ENCODE peak calls at places on chromosomes 2 and 18, in six cellular contexts. One of them, this sample, is unnamed.
A peak's percentile ranks its signal among the peaks of the same experiment; 100 is the strongest.

GRCh38 chr18:63844254-63844653 is 43.3 kb upstream of the SERPINB2 start:
- DNase-seq in uterus: no peak
- DNase-seq in A549: peak; percentile 43
- DNase-seq in heart left ventricle: no peak
- DNase-seq in NB4: peak; percentile 62
- DNase-seq in lower leg skin: no peak
- DNase-seq in this sample: no peak

GRCh38 chr18:7576685-7577084 is 9.6 kb downstream of the PTPRM start:
- DNase-seq in NB4: no peak
- DNase-seq in lower leg skin: no peak
- DNase-seq in A549: no peak
- DNase-seq in heart left ventricle: no peak
- DNase-seq in uterus: no peak
- DNase-seq in this sample: no peak

GRCh38 chr2:88658318-88658717 is 31.1 kb upstream of the EIF2AK3 start:
- DNase-seq in NB4: no peak
- DNase-seq in uterus: no peak
- DNase-seq in heart left ventricle: no peak
- DNase-seq in A549: no peak
- DNase-seq in lower leg skin: no peak
- DNase-seq in this sample: no peak

GRCh38 chr18:68667121-68667520 is 47.8 kb downstream of the TMX3 start:
- DNase-seq in heart left ventricle: no peak
- DNase-seq in A549: no peak
- DNase-seq in lower leg skin: no peak
- DNase-seq in NB4: no peak
- DNase-seq in uterus: no peak
- DNase-seq in this sample: no peak

GRCh38 chr2:160076935-160077334 is 14.5 kb upstream of the PLA2R1 start:
- DNase-seq in A549: no peak
- DNase-seq in NB4: no peak
- DNase-seq in uterus: no peak
- DNase-seq in lower leg skin: no peak
- DNase-seq in heart left ventricle: no peak
- DNase-seq in this sample: no peak

GRCh38 chr2:205612661-205613060 is 69.6 kb upstream of the NRP2 start:
- DNase-seq in lower leg skin: no peak
- DNase-seq in heart left ventricle: no peak
- DNase-seq in A549: no peak
- DNase-seq in NB4: peak; percentile 61
- DNase-seq in uterus: no peak
- DNase-seq in this sample: no peak

GRCh38 chr2:37561615-37562569 is 109.5 kb downstream of the CDC42EP3 start:
- DNase-seq in uterus: no peak
- DNase-seq in A549: peak; percentile 83
- DNase-seq in lower leg skin: no peak
- DNase-seq in NB4: peak; percentile 91
- DNase-seq in heart left ventricle: no peak
- DNase-seq in this sample: no peak

GRCh38 chr2:45930396-45930792 is 278.9 kb downstream of the PRKCE start:
- DNase-seq in lower leg skin: peak; percentile 62
- DNase-seq in heart left ventricle: no peak
- DNase-seq in uterus: peak; percentile 27
- DNase-seq in NB4: no peak
- DNase-seq in A549: peak; percentile 26
- DNase-seq in this sample: no peak

GRCh38 chr2:42164971-42165370 is 4.2 kb upstream of the EML4 start:
- DNase-seq in heart left ventricle: no peak
- DNase-seq in uterus: no peak
- DNase-seq in A549: no peak
- DNase-seq in lower leg skin: no peak
- DNase-seq in NB4: no peak
- DNase-seq in this sample: no peak

GRCh38 chr2:98932778-98933343 is 3.2 kb downstream of the CRACDL start:
- DNase-seq in lower leg skin: no peak
- DNase-seq in A549: no peak
- DNase-seq in uterus: no peak
- DNase-seq in heart left ventricle: no peak
- DNase-seq in NB4: no peak
- DNase-seq in this sample: no peak

GRCh38 chr2:24083567-24084385 is 858 bp downstream of the TP53I3 start:
- DNase-seq in lower leg skin: peak; percentile 81
- DNase-seq in uterus: peak; percentile 72
- DNase-seq in A549: peak; percentile 98
- DNase-seq in NB4: peak; percentile 30
- DNase-seq in heart left ventricle: no peak
- DNase-seq in this sample: peak; percentile 72

GRCh38 chr18:48948112-48949050 is 2.4 kb downstream of the SMAD7 start:
- DNase-seq in NB4: peak; percentile 69
- DNase-seq in lower leg skin: no peak
- DNase-seq in heart left ventricle: no peak
- DNase-seq in A549: no peak
- DNase-seq in uterus: no peak
- DNase-seq in this sample: no peak
- TF ChIP-seq POLR2A in NB4: no peak
- TF ChIP-seq POLR2A in lower leg skin: no peak
- TF ChIP-seq POLR2A in heart left ventricle: no peak
- TF ChIP-seq POLR2A in A549: no peak
- TF ChIP-seq POLR2A in uterus: no peak
- TF ChIP-seq POLR2A in this sample: no peak

GRCh38 chr2:237712477-237713377 is 85.3 kb downstream of the LRRFIP1 start:
- DNase-seq in A549: no peak
- DNase-seq in NB4: no peak
- DNase-seq in heart left ventricle: no peak
- DNase-seq in lower leg skin: peak; percentile 48
- DNase-seq in uterus: no peak
- DNase-seq in this sample: no peak
- TF ChIP-seq POLR2A in A549: no peak
- TF ChIP-seq POLR2A in NB4: no peak
- TF ChIP-seq POLR2A in heart left ventricle: no peak
- TF ChIP-seq POLR2A in lower leg skin: no peak
- TF ChIP-seq POLR2A in uterus: no peak
- TF ChIP-seq POLR2A in this sample: no peak

GRCh38 chr2:5725794-5726463 is 33.7 kb downstream of the SOX11 start:
- DNase-seq in A549: no peak
- DNase-seq in uterus: no peak
- DNase-seq in heart left ventricle: no peak
- DNase-seq in lower leg skin: peak; percentile 72
- DNase-seq in NB4: no peak
- DNase-seq in this sample: no peak
- TF ChIP-seq POLR2A in A549: no peak
- TF ChIP-seq POLR2A in uterus: no peak
- TF ChIP-seq POLR2A in heart left ventricle: no peak
- TF ChIP-seq POLR2A in lower leg skin: no peak
- TF ChIP-seq POLR2A in NB4: no peak
- TF ChIP-seq POLR2A in this sample: no peak

DNA sequence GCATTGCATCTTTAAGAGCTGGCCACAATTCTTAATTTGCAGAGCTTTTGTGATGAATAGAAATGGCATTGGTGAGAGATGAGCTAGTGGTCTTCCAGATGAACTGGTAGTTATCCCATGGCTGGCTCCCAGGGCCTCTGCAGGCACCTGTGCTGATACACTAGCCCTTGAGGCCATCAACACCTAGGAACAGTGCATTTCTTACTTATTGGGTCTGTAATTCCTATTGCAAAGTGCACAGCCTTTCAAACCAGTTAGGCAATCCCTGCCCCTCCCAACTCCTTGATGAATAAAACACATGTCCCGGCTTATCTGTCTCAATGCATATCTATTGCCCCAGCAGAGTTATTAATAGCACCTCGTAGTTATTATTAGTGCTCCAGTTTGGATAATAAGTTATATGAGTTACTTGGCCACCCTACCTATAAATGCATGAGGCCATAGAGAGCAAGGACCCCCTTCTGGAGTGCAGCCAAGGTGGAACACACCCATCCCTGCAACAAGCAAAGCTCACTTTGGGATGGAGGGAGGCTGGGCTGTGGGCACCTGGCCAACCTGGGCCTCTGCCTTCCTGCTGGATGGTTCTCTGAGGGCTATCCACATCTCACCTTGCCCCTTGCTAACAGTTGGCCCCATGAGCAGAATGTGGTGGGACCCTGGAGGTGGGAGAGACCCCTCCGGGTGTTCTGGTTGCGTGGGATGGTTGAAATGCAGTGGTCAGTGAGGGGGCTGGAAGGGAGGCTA is 455.8 kb upstream of the HS6ST1 start:
- DNase-seq in A549: no peak
- DNase-seq in uterus: no peak
- DNase-seq in NB4: no peak
- DNase-seq in heart left ventricle: no peak
- DNase-seq in lower leg skin: peak; percentile 72
- DNase-seq in this sample: no peak
- TF ChIP-seq POLR2A in A549: no peak
- TF ChIP-seq POLR2A in uterus: no peak
- TF ChIP-seq POLR2A in NB4: no peak
- TF ChIP-seq POLR2A in heart left ventricle: no peak
- TF ChIP-seq POLR2A in lower leg skin: no peak
- TF ChIP-seq POLR2A in this sample: no peak

This sample was measured in GM12892.